ENCODE peak calls at places on chromosome 6, in six cellular contexts. One of them, this sample, is unnamed.

GRCh38 chr6:115551510-115551909 is 509.2 kb downstream of the FRK start:
- DNase-seq in mammary epithelial cell: no peak
- DNase-seq in PC-3: no peak
- DNase-seq in B cell: no peak
- DNase-seq in endothelial cell: no peak
- DNase-seq in tibial nerve: no peak
- DNase-seq in this sample: no peak

GRCh38 chr6:32369678-32370077 is 2.0 kb downstream of the TSBP1 start:
- DNase-seq in mammary epithelial cell: peak
- DNase-seq in B cell: no peak
- DNase-seq in PC-3: peak
- DNase-seq in tibial nerve: no peak
- DNase-seq in endothelial cell: no peak
- DNase-seq in this sample: no peak

GRCh38 chr6:5592911-5593519 is 331.7 kb downstream of the FARS2 start:
- DNase-seq in tibial nerve: no peak
- DNase-seq in B cell: no peak
- DNase-seq in mammary epithelial cell: no peak
- DNase-seq in PC-3: no peak
- DNase-seq in endothelial cell: no peak
- DNase-seq in this sample: no peak

GRCh38 chr6:8193541-8193940 is 91.2 kb upstream of the EEF1E1 start:
- DNase-seq in mammary epithelial cell: no peak
- DNase-seq in PC-3: no peak
- DNase-seq in B cell: no peak
- DNase-seq in tibial nerve: no peak
- DNase-seq in endothelial cell: no peak
- DNase-seq in this sample: no peak

GRCh38 chr6:137923866-137924616 is 57.0 kb downstream of the TNFAIP3 start:
- DNase-seq in B cell: no peak
- DNase-seq in tibial nerve: no peak
- DNase-seq in mammary epithelial cell: peak
- DNase-seq in PC-3: peak
- DNase-seq in endothelial cell: no peak
- DNase-seq in this sample: no peak

GRCh38 chr6:74870403-74870802 is 335.4 kb downstream of the COL12A1 start:
- DNase-seq in endothelial cell: no peak
- DNase-seq in mammary epithelial cell: no peak
- DNase-seq in PC-3: peak
- DNase-seq in B cell: no peak
- DNase-seq in tibial nerve: no peak
- DNase-seq in this sample: no peak

GRCh38 chr6:13615802-13616140 is 636 bp downstream of the NOL7 start:
- DNase-seq in tibial nerve: peak
- DNase-seq in mammary epithelial cell: no peak
- DNase-seq in endothelial cell: peak
- DNase-seq in B cell: no peak
- DNase-seq in PC-3: peak
- DNase-seq in this sample: peak

GRCh38 chr6:68572525-68572924 is 62.6 kb upstream of the ADGRB3 start:
- DNase-seq in tibial nerve: no peak
- DNase-seq in endothelial cell: peak
- DNase-seq in mammary epithelial cell: peak
- DNase-seq in PC-3: peak
- DNase-seq in B cell: no peak
- DNase-seq in this sample: no peak

GRCh38 chr6:12196326-12196936 is 93.7 kb upstream of the EDN1 start:
- DNase-seq in endothelial cell: no peak
- DNase-seq in tibial nerve: no peak
- DNase-seq in B cell: no peak
- DNase-seq in mammary epithelial cell: peak
- DNase-seq in PC-3: peak
- DNase-seq in this sample: no peak

GRCh38 chr6:152897807-152898399 is 84.9 kb downstream of the FBXO5 start:
- DNase-seq in tibial nerve: no peak
- DNase-seq in mammary epithelial cell: peak
- DNase-seq in endothelial cell: peak
- DNase-seq in B cell: peak
- DNase-seq in PC-3: peak
- DNase-seq in this sample: peak

GRCh38 chr6:138331444-138331843 is 46.3 kb upstream of the SMIM28 start:
- DNase-seq in endothelial cell: no peak
- DNase-seq in PC-3: no peak
- DNase-seq in mammary epithelial cell: no peak
- DNase-seq in B cell: no peak
- DNase-seq in tibial nerve: no peak
- DNase-seq in this sample: no peak

GRCh38 chr6:83514877-83515466 is 2.6 kb downstream of the PRSS35 start:
- DNase-seq in PC-3: peak
- DNase-seq in mammary epithelial cell: peak
- DNase-seq in endothelial cell: peak
- DNase-seq in tibial nerve: no peak
- DNase-seq in B cell: no peak
- DNase-seq in this sample: peak

GRCh38 chr6:38959138-38959537 is 89.4 kb upstream of the GLP1R start:
- DNase-seq in mammary epithelial cell: no peak
- DNase-seq in endothelial cell: no peak
- DNase-seq in B cell: no peak
- DNase-seq in tibial nerve: no peak
- DNase-seq in PC-3: no peak
- DNase-seq in this sample: no peak

GRCh38 chr6:1367771-1368170 is 21.6 kb upstream of the FOXF2 start:
- DNase-seq in endothelial cell: no peak
- DNase-seq in tibial nerve: no peak
- DNase-seq in PC-3: no peak
- DNase-seq in mammary epithelial cell: no peak
- DNase-seq in B cell: no peak
- DNase-seq in this sample: no peak

GRCh38 chr6:166629628-166630027 is 2.6 kb upstream of the RPS6KA2 start:
- DNase-seq in B cell: no peak
- DNase-seq in endothelial cell: no peak
- DNase-seq in PC-3: no peak
- DNase-seq in mammary epithelial cell: no peak
- DNase-seq in tibial nerve: no peak
- DNase-seq in this sample: no peak

GRCh38 chr6:127737009-127737486 is 160.1 kb downstream of the C6orf58 start:
- DNase-seq in endothelial cell: peak
- DNase-seq in PC-3: peak
- DNase-seq in tibial nerve: no peak
- DNase-seq in mammary epithelial cell: peak
- DNase-seq in B cell: no peak
- DNase-seq in this sample: no peak

GRCh38 chr6:166174031-166174430 is 6.4 kb upstream of the TBXT start:
- DNase-seq in tibial nerve: no peak
- DNase-seq in mammary epithelial cell: no peak
- DNase-seq in endothelial cell: no peak
- DNase-seq in B cell: no peak
- DNase-seq in PC-3: no peak
- DNase-seq in this sample: no peak

GRCh38 chr6:151370509-151371078 is 20.8 kb downstream of the ZBTB2 start:
- DNase-seq in endothelial cell: no peak
- DNase-seq in mammary epithelial cell: no peak
- DNase-seq in tibial nerve: no peak
- DNase-seq in B cell: no peak
- DNase-seq in PC-3: peak
- DNase-seq in this sample: no peak
- TF ChIP-seq CTCF in endothelial cell: no peak
- TF ChIP-seq CTCF in mammary epithelial cell: no peak
- TF ChIP-seq CTCF in tibial nerve: no peak
- TF ChIP-seq CTCF in B cell: no peak
- TF ChIP-seq CTCF in PC-3: peak
- TF ChIP-seq CTCF in this sample: peak

GRCh38 chr6:352896-353470 is 38.6 kb upstream of the IRF4 start:
- DNase-seq in tibial nerve: no peak
- DNase-seq in mammary epithelial cell: no peak
- DNase-seq in PC-3: no peak
- DNase-seq in endothelial cell: no peak
- DNase-seq in B cell: no peak
- DNase-seq in this sample: no peak

GRCh38 chr6:352474-352873 is 39.1 kb upstream of the IRF4 start:
- DNase-seq in mammary epithelial cell: no peak
- DNase-seq in PC-3: no peak
- DNase-seq in B cell: no peak
- DNase-seq in endothelial cell: no peak
- DNase-seq in tibial nerve: no peak
- DNase-seq in this sample: no peak

GRCh38 chr6:350371-350770 is 41.2 kb upstream of the IRF4 start:
- DNase-seq in PC-3: no peak
- DNase-seq in B cell: no peak
- DNase-seq in mammary epithelial cell: no peak
- DNase-seq in tibial nerve: no peak
- DNase-seq in endothelial cell: no peak
- DNase-seq in this sample: no peak

GRCh38 chr6:351011-351866 is 40.3 kb upstream of the IRF4 start:
- DNase-seq in PC-3: no peak
- DNase-seq in mammary epithelial cell: no peak
- DNase-seq in tibial nerve: no peak
- DNase-seq in endothelial cell: no peak
- DNase-seq in B cell: no peak
- DNase-seq in this sample: no peak

DNA sequence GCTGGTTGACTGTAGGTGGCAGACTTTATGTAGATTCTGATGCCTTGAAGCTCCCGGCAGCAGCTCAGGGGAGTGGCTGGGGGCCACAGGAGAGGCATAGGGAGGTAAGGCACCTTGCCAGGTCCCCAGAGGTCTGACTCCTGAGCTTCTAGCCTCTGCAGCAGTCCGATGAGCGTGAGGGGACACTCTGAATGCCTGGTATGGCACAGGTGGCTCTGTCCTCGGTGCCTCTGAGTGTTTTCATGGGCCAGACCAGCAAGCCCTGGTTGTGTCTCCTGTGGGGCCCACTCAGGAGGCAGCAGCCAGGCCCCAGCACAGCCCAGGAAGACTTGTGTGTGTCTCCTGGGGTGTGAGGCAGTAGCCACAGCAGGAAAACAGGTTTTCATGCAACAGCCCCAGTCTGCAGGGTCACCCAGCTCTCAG is 39.7 kb upstream of the IRF4 start:
- DNase-seq in B cell: no peak
- DNase-seq in PC-3: no peak
- DNase-seq in mammary epithelial cell: no peak
- DNase-seq in tibial nerve: no peak
- DNase-seq in endothelial cell: no peak
- DNase-seq in this sample: no peak
- TF ChIP-seq CTCF in B cell: no peak
- TF ChIP-seq CTCF in PC-3: no peak
- TF ChIP-seq CTCF in mammary epithelial cell: no peak
- TF ChIP-seq CTCF in tibial nerve: no peak
- TF ChIP-seq CTCF in endothelial cell: no peak
- TF ChIP-seq CTCF in this sample: no peak

GRCh38 chr6:108914235-108915022 is 66.2 kb downstream of the ARMC2 start:
- DNase-seq in PC-3: peak
- DNase-seq in mammary epithelial cell: no peak
- DNase-seq in tibial nerve: no peak
- DNase-seq in endothelial cell: peak
- DNase-seq in B cell: no peak
- DNase-seq in this sample: no peak
- TF ChIP-seq CTCF in PC-3: peak
- TF ChIP-seq CTCF in mammary epithelial cell: peak
- TF ChIP-seq CTCF in tibial nerve: no peak
- TF ChIP-seq CTCF in endothelial cell: peak
- TF ChIP-seq CTCF in B cell: peak
- TF ChIP-seq CTCF in this sample: peak

GRCh38 chr6:113980937-113981554 is 10.1 kb upstream of the HDAC2 start:
- DNase-seq in endothelial cell: peak
- DNase-seq in B cell: no peak
- DNase-seq in tibial nerve: no peak
- DNase-seq in mammary epithelial cell: no peak
- DNase-seq in PC-3: peak
- DNase-seq in this sample: no peak
- TF ChIP-seq CTCF in endothelial cell: peak
- TF ChIP-seq CTCF in B cell: peak
- TF ChIP-seq CTCF in tibial nerve: no peak
- TF ChIP-seq CTCF in mammary epithelial cell: peak
- TF ChIP-seq CTCF in PC-3: peak
- TF ChIP-seq CTCF in this sample: no peak

GRCh38 chr6:27238010-27238983 is 9.2 kb upstream of the PRSS16 start:
- DNase-seq in B cell: no peak
- DNase-seq in endothelial cell: peak
- DNase-seq in tibial nerve: no peak
- DNase-seq in mammary epithelial cell: peak
- DNase-seq in PC-3: no peak
- DNase-seq in this sample: no peak
- TF ChIP-seq CTCF in B cell: no peak
- TF ChIP-seq CTCF in endothelial cell: no peak
- TF ChIP-seq CTCF in tibial nerve: no peak
- TF ChIP-seq CTCF in mammary epithelial cell: no peak
- TF ChIP-seq CTCF in PC-3: no peak
- TF ChIP-seq CTCF in this sample: no peak

GRCh38 chr6:132548746-132549463 is 3.6 kb upstream of the TAAR8 start:
- DNase-seq in PC-3: no peak
- DNase-seq in endothelial cell: no peak
- DNase-seq in B cell: no peak
- DNase-seq in tibial nerve: no peak
- DNase-seq in mammary epithelial cell: no peak
- DNase-seq in this sample: no peak

GRCh38 chr6:132552372-132552771 is at the start of gene TAAR8:
- DNase-seq in PC-3: no peak
- DNase-seq in endothelial cell: no peak
- DNase-seq in mammary epithelial cell: no peak
- DNase-seq in B cell: no peak
- DNase-seq in tibial nerve: no peak
- DNase-seq in this sample: no peak

GRCh38 chr6:132551214-132551613 is 1.3 kb upstream of the TAAR8 start:
- DNase-seq in B cell: no peak
- DNase-seq in tibial nerve: no peak
- DNase-seq in endothelial cell: no peak
- DNase-seq in mammary epithelial cell: no peak
- DNase-seq in PC-3: no peak
- DNase-seq in this sample: no peak
- TF ChIP-seq CTCF in B cell: no peak
- TF ChIP-seq CTCF in tibial nerve: no peak
- TF ChIP-seq CTCF in endothelial cell: no peak
- TF ChIP-seq CTCF in mammary epithelial cell: no peak
- TF ChIP-seq CTCF in PC-3: no peak
- TF ChIP-seq CTCF in this sample: no peak

GRCh38 chr6:157381631-157382621 is 936 bp downstream of the ZDHHC14 start:
- DNase-seq in endothelial cell: peak
- DNase-seq in mammary epithelial cell: peak
- DNase-seq in B cell: peak
- DNase-seq in PC-3: peak
- DNase-seq in tibial nerve: peak
- DNase-seq in this sample: peak
- TF ChIP-seq CTCF in endothelial cell: no peak
- TF ChIP-seq CTCF in mammary epithelial cell: no peak
- TF ChIP-seq CTCF in B cell: no peak
- TF ChIP-seq CTCF in PC-3: no peak
- TF ChIP-seq CTCF in tibial nerve: no peak
- TF ChIP-seq CTCF in this sample: no peak

GRCh38 chr6:22424196-22424595 is 127.4 kb upstream of the PRL start:
- DNase-seq in PC-3: peak
- DNase-seq in tibial nerve: no peak
- DNase-seq in B cell: no peak
- DNase-seq in endothelial cell: no peak
- DNase-seq in mammary epithelial cell: peak
- DNase-seq in this sample: no peak
- TF ChIP-seq CTCF in PC-3: no peak
- TF ChIP-seq CTCF in tibial nerve: no peak
- TF ChIP-seq CTCF in B cell: no peak
- TF ChIP-seq CTCF in endothelial cell: no peak
- TF ChIP-seq CTCF in mammary epithelial cell: no peak
- TF ChIP-seq CTCF in this sample: no peak